ENCODE peak calls at places on chromosomes 11 and 22, in four cellular contexts. W is posterior cingulate gyrus, I is HT1080, P is naive B cell. B is an unnamed sample.

GRCh38 chr11:15665368-15665871 is 550.7 kb downstream of the INSC start:
- DNase-seq in W (no peak), I (peak), P (no peak), B (no peak)

GRCh38 chr22:49108636-49109315 is 718.9 kb downstream of the BRD1 start:
- DNase-seq in W (no peak), I (no peak), P (no peak), B (no peak)

GRCh38 chr11:36056160-36056751 is 112.4 kb downstream of the LDLRAD3 start:
- DNase-seq in W (no peak), I (peak), P (no peak), B (no peak)

GRCh38 chr11:48020092-48020755 is 39.9 kb downstream of the PTPRJ start:
- DNase-seq in W (no peak), I (no peak), P (peak), B (no peak)

GRCh38 chr22:28976588-28976987 is 85.0 kb downstream of the C22orf31 start:
- DNase-seq in W (no peak), I (peak), P (no peak), B (peak)

GRCh38 chr11:43360361-43361032 is 1.8 kb downstream of the TTC17 start:
- DNase-seq in W (no peak), I (no peak), P (no peak), B (peak)

GRCh38 chr11:19111809-19112208 is 5.2 kb upstream of the ZDHHC13 start:
- DNase-seq in W (no peak), I (no peak), P (no peak), B (no peak)

GRCh38 chr11:10807629-10808552 is 835 bp downstream of the EIF4G2 start:
- DNase-seq in W (peak), I (peak), P (peak), B (peak)

GRCh38 chr22:19786264-19786585 is 25.6 kb downstream of the TBX1 start:
- DNase-seq in W (peak), I (no peak), P (no peak), B (no peak)

GRCh38 chr11:12125609-12126149 is 15.3 kb downstream of the MICAL2 start:
- DNase-seq in W (no peak), I (peak), P (no peak), B (no peak)

GRCh38 chr22:41324818-41325528 is 23.6 kb downstream of the ZC3H7B start:
- DNase-seq in W (no peak), I (no peak), P (no peak), B (no peak)

GRCh38 chr22:17990167-17990566 is 34.2 kb downstream of the MICAL3 start:
- DNase-seq in W (peak), I (peak), P (no peak), B (no peak)

GRCh38 chr11:29282088-29282487 is 734.7 kb downstream of the KCNA4 start:
- DNase-seq in W (no peak), I (peak), P (no peak), B (peak)

GRCh38 chr11:75626692-75627536 is 41.9 kb downstream of the MAP6 start:
- DNase-seq in W (no peak), I (peak), P (no peak), B (no peak)

GRCh38 chr22:45127866-45128265 is 35.9 kb upstream of the NUP50 start:
- DNase-seq in W (no peak), I (peak), P (no peak), B (peak)

GRCh38 chr11:2248242-2248641 is 22.1 kb downstream of the ASCL2 start:
- DNase-seq in W (no peak), I (no peak), P (no peak), B (no peak)

GRCh38 chr22:21044931-21045584 is 688 bp upstream of the LRRC74B start:
- DNase-seq in W (peak), I (peak), P (peak), B (no peak)

GRCh38 chr11:44308923-44309482 is 936 bp downstream of the ALX4 start:
- DNase-seq in W (no peak), I (no peak), P (no peak), B (no peak)

GRCh38 chr11:8288824-8289223 is 25.1 kb upstream of the LMO1 start:
- DNase-seq in W (no peak), I (no peak), P (no peak), B (no peak)

GRCh38 chr22:25484498-25484897 is 80.0 kb upstream of the GRK3 start:
- DNase-seq in W (no peak), I (no peak), P (no peak), B (no peak)

GRCh38 chr11:124442847-124443246 is 2.6 kb downstream of the OR8B8 start:
- DNase-seq in W (no peak), I (no peak), P (no peak), B (no peak)

GRCh38 chr11:46906596-46906995 is 11.8 kb downstream of the LRP4 start:
- DNase-seq in W (no peak), I (no peak), P (no peak), B (no peak)

GRCh38 chr11:70174846-70175764 is 28.0 kb upstream of the FADD start:
- DNase-seq in W (no peak), I (no peak), P (no peak), B (no peak)

GRCh38 chr11:70522613-70523311 is 124.4 kb downstream of the CTTN start:
- DNase-seq in W (no peak), I (no peak), P (no peak), B (no peak)

GRCh38 chr11:68038718-68039525 is at the start of gene TCIRG1:
- DNase-seq in W (no peak), I (peak), P (peak), B (peak)

GRCh38 chr22:38700271-38700788 is 413 bp downstream of the JOSD1 start:
- DNase-seq in W (no peak), I (no peak), P (no peak), B (peak)

GRCh38 chr22:46731246-46732040 is 6.6 kb downstream of the CERK start:
- DNase-seq in W (no peak), I (no peak), P (no peak), B (no peak)

GRCh38 chr22:38937036-38937435 is 20.4 kb upstream of the APOBEC3A start:
- DNase-seq in W (no peak), I (no peak), P (no peak), B (no peak)